ENCODE peak calls at places on chromosomes 1 and 21, in seven cellular contexts. Z is activated gamma-delta T cell treated with anti-CD3 and anti-CD28 coated beads, Interleukin-2, amount 50 U/mL, for 16 hours; R is lung microvascular endothelial cell; N is progenitor cell of endocrine pancreas; S is SK-N-MC; B is NCI-H524; C is A172. E is an unnamed sample.

GRCh38 chr21:44253832-44254700 is 7.6 kb downstream of the DNMT3L start:
- DNase-seq in Z (no peak), R (peak), N (no peak), S (no peak), B (no peak), C (peak), E (no peak)

GRCh38 chr1:117371436-117372151 is 4.3 kb downstream of the MAN1A2 start:
- DNase-seq in Z (no peak), R (no peak), N (no peak), S (no peak), B (no peak), C (no peak), E (no peak)

GRCh38 chr1:94092210-94092613 is 28.7 kb downstream of the ABCA4 start:
- DNase-seq in Z (no peak), R (peak), N (no peak), S (no peak), B (peak), C (no peak), E (peak)

GRCh38 chr21:33691945-33692594 is 49.8 kb downstream of the ITSN1 start:
- DNase-seq in Z (no peak), R (no peak), N (no peak), S (no peak), B (no peak), C (no peak), E (no peak)

GRCh38 chr1:176897350-176898236 is 266.9 kb downstream of the ASTN1 start:
- DNase-seq in Z (no peak), R (peak), N (peak), S (peak), B (peak), C (peak), E (peak)

GRCh38 chr1:23216771-23217420 is 406 bp downstream of the HTR1D start:
- DNase-seq in Z (no peak), R (peak), N (peak), S (no peak), B (no peak), C (no peak), E (peak)

GRCh38 chr21:29470397-29470796 is 171.7 kb downstream of the BACH1 start:
- DNase-seq in Z (no peak), R (no peak), N (no peak), S (no peak), B (no peak), C (no peak), E (no peak)

GRCh38 chr1:112990271-112990670 is 34.3 kb upstream of the SLC16A1 start:
- DNase-seq in Z (no peak), R (no peak), N (no peak), S (no peak), B (no peak), C (no peak), E (no peak)

GRCh38 chr1:205642679-205643307 is 11.0 kb upstream of the ELK4 start:
- DNase-seq in Z (no peak), R (no peak), N (no peak), S (no peak), B (no peak), C (no peak), E (no peak)

GRCh38 chr1:93713247-93713764 is 31.7 kb upstream of the BCAR3 start:
- DNase-seq in Z (no peak), R (no peak), N (no peak), S (no peak), B (no peak), C (no peak), E (no peak)

GRCh38 chr1:226697151-226697575 is 41.9 kb downstream of the ITPKB start:
- DNase-seq in Z (no peak), R (peak), N (no peak), S (no peak), B (no peak), C (no peak), E (no peak)

GRCh38 chr1:24364975-24365678 is 46.0 kb downstream of the GRHL3 start:
- DNase-seq in Z (no peak), R (peak), N (no peak), S (peak), B (peak), C (peak), E (peak)

GRCh38 chr21:25895565-25896205 is 160.9 kb downstream of the GABPA start:
- DNase-seq in Z (no peak), R (peak), N (no peak), S (peak), B (no peak), C (peak), E (peak)

GRCh38 chr1:33328817-33329216 is 7.9 kb upstream of the A3GALT2 start:
- DNase-seq in Z (no peak), R (no peak), N (no peak), S (no peak), B (no peak), C (no peak), E (no peak)

GRCh38 chr21:37176716-37177115 is 90.4 kb downstream of the VPS26C start:
- DNase-seq in Z (no peak), R (no peak), N (no peak), S (no peak), B (no peak), C (no peak), E (no peak)

GRCh38 chr1:173862769-173863223 is 5.0 kb downstream of the GAS5 start:
- DNase-seq in Z (no peak), R (no peak), N (no peak), S (no peak), B (no peak), C (no peak), E (no peak)

GRCh38 chr1:47942238-47942629 is 55.0 kb downstream of the TRABD2B start:
- DNase-seq in Z (no peak), R (no peak), N (no peak), S (no peak), B (no peak), C (no peak), E (no peak)

GRCh38 chr1:206559661-206559995 is 52.3 kb downstream of the RASSF5 start:
- DNase-seq in Z (no peak), R (no peak), N (no peak), S (no peak), B (no peak), C (no peak), E (no peak)

GRCh38 chr1:155961937-155962336 is 16.4 kb downstream of the ARHGEF2 start:
- DNase-seq in Z (no peak), R (peak), N (no peak), S (no peak), B (no peak), C (peak), E (peak)

GRCh38 chr1:10341062-10341600 is 57.7 kb upstream of the PGD start:
- DNase-seq in Z (no peak), R (no peak), N (no peak), S (no peak), B (no peak), C (no peak), E (no peak)

GRCh38 chr1:169698976-169699375 is 12.4 kb downstream of the SELL start:
- DNase-seq in Z (no peak), R (no peak), N (no peak), S (no peak), B (no peak), C (no peak), E (no peak)

GRCh38 chr1:8889925-8890785 is 11.7 kb upstream of the ENO1 start:
- DNase-seq in Z (no peak), R (peak), N (no peak), S (no peak), B (no peak), C (peak), E (no peak)

GRCh38 chr21:34009193-34009592 is 64.2 kb upstream of the MRPS6 start:
- DNase-seq in Z (no peak), R (no peak), N (no peak), S (no peak), B (no peak), C (no peak), E (no peak)

GRCh38 chr1:198935371-198935921 is 296.6 kb downstream of the PTPRC start:
- DNase-seq in Z (peak), R (peak), N (no peak), S (peak), B (peak), C (peak), E (peak)